ENCODE peak calls at places on chromosomes 7 and 10, in seven cellular contexts. U is HCT116, N is left lung, K is psoas muscle, Z is stomach, B is neural progenitor cell, X is heart left ventricle. Q is an unnamed sample.

GRCh38 chr7:98733036-98733435 is 116.0 kb downstream of the NPTX2 start:
- DNase-seq in U (peak), N (no peak), K (no peak), Z (no peak), B (peak), X (no peak), Q (peak)

GRCh38 chr10:131260031-131260430 is 51.5 kb downstream of the TCERG1L start:
- DNase-seq in U (no peak), N (no peak), K (no peak), Z (no peak), B (no peak), X (no peak), Q (no peak)

GRCh38 chr10:21517134-21517982 is 8.1 kb downstream of the SKIDA1 start:
- DNase-seq in U (no peak), N (peak), K (peak), Z (peak), B (peak), X (peak), Q (peak)

GRCh38 chr7:54860003-54860775 is 101.2 kb upstream of the SEC61G start:
- DNase-seq in U (no peak), N (no peak), K (no peak), Z (no peak), B (no peak), X (no peak), Q (no peak)

GRCh38 chr7:106110238-106110560 is 1.9 kb downstream of the SYPL1 start:
- DNase-seq in U (no peak), N (no peak), K (no peak), Z (no peak), B (no peak), X (no peak), Q (no peak)

GRCh38 chr10:126588024-126588423 is 82.5 kb downstream of the C10orf90 start:
- DNase-seq in U (no peak), N (no peak), K (no peak), Z (no peak), B (no peak), X (no peak), Q (no peak)

GRCh38 chr10:132532784-132533560 is 4.6 kb upstream of the INPP5A start:
- DNase-seq in U (peak), N (peak), K (no peak), Z (no peak), B (no peak), X (no peak), Q (no peak)

GRCh38 chr10:64959883-64960282 is 1438.7 kb downstream of the REEP3 start:
- DNase-seq in U (no peak), N (no peak), K (no peak), Z (no peak), B (no peak), X (no peak), Q (no peak)

GRCh38 chr7:47978790-47979144 is 648 bp downstream of the HUS1 start:
- DNase-seq in U (no peak), N (no peak), K (no peak), Z (no peak), B (no peak), X (no peak), Q (no peak)

GRCh38 chr7:93165447-93165846 is 17.3 kb upstream of the SAMD9L start:
- DNase-seq in U (no peak), N (no peak), K (no peak), Z (no peak), B (no peak), X (no peak), Q (no peak)

GRCh38 chr10:8130973-8131911 is 76.8 kb downstream of the GATA3 start:
- DNase-seq in U (peak), N (no peak), K (no peak), Z (no peak), B (no peak), X (no peak), Q (no peak)

GRCh38 chr10:35027567-35027966 is 62.6 kb downstream of the CUL2 start:
- DNase-seq in U (no peak), N (no peak), K (no peak), Z (no peak), B (no peak), X (no peak), Q (peak)
- TF ChIP-seq CTCF in U (peak), N (peak), K (peak), Z (no peak), B (peak), X (peak), Q (peak)

DNA sequence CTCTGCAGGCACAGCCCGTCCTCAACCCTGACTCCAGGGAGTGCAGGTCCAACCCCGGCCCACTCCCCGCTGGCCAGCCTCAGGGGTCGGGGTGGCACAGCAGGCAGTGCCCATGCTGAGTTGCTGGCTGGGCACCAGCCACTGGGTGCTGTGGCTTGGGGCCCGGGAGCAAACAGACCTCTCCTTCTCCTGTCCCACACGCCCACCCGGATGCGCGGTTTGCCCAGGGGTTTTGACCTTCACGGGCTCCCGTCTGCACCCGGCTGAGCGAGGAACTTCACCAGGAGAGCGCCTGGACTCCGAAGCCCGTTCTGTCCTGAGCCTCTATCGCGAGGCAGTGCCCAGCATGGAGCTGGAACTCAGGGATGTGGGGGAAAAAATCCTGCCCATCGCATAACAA is 2.6 kb upstream of the GRIFIN start:
- DNase-seq in U (no peak), N (peak), K (no peak), Z (peak), B (no peak), X (no peak), Q (no peak)
- H3K4me3 ChIP-seq in U (no peak), N (no peak), K (peak), Z (no peak), B (no peak), X (no peak), Q (no peak)

DNA sequence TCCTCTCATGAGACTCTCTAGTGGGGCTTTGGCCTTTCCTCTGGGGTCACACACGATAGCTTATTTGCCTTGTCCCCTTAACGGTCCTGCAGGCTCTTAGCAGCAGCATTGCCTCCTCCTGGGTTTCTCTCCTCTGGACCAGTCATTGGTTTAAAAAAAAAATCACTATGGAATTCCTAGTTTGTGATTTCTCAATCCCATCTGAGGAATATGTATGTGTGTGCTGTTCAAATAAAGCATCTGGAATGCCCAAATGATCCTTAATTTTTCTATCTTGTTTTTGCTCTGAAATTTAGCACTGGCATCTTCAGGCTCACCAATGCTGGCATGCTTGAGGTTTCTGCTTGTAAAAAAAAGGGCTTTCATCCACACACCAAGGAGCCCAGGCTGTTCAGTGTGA is 30.5 kb downstream of the ACTA2 start:
- DNase-seq in U (no peak), N (no peak), K (no peak), Z (no peak), B (no peak), X (no peak), Q (no peak)
- H3K27ac ChIP-seq in U (no peak), N (no peak), K (no peak), Z (no peak), B (no peak), X (no peak), Q (no peak)

GRCh38 chr10:75496191-75496567 is 64.8 kb downstream of the LRMDA start:
- DNase-seq in U (no peak), N (no peak), K (no peak), Z (no peak), B (no peak), X (no peak), Q (no peak)
- TF ChIP-seq CTCF in U (no peak), N (no peak), K (no peak), Z (no peak), B (no peak), X (no peak), Q (no peak)

Q was measured in cardiac muscle cell.